ENCODE peak calls at places on chromosome 9, in four cellular contexts. One of them, this sample, is unnamed.

GRCh38 chr9:19896161-19896560 is 107.3 kb upstream of the SLC24A2 start:
- DNase-seq in HepG2: no peak
- DNase-seq in GM12878: no peak
- DNase-seq in K562: no peak
- DNase-seq in this sample: no peak

GRCh38 chr9:118674942-118675341 is 694.3 kb downstream of the BRINP1 start:
- DNase-seq in K562: no peak
- DNase-seq in HepG2: no peak
- DNase-seq in GM12878: no peak
- DNase-seq in this sample: no peak

GRCh38 chr9:98022447-98022846 is 34.1 kb upstream of the NANS start:
- DNase-seq in HepG2: no peak
- DNase-seq in GM12878: no peak
- DNase-seq in K562: no peak
- DNase-seq in this sample: no peak

GRCh38 chr9:95505676-95506437 is 10.9 kb downstream of the PTCH1 start:
- DNase-seq in HepG2: peak; percentile 70
- DNase-seq in GM12878: no peak
- DNase-seq in K562: peak; percentile 82
- DNase-seq in this sample: peak; percentile 66

GRCh38 chr9:86321373-86321772 is 32.8 kb downstream of the TUT7 start:
- DNase-seq in K562: no peak
- DNase-seq in GM12878: no peak
- DNase-seq in HepG2: no peak
- DNase-seq in this sample: no peak

GRCh38 chr9:14424323-14424722 is 110.4 kb upstream of the NFIB start:
- DNase-seq in K562: no peak
- DNase-seq in GM12878: no peak
- DNase-seq in HepG2: no peak
- DNase-seq in this sample: no peak

GRCh38 chr9:35158501-35159280 is 3.1 kb upstream of the UNC13B start:
- DNase-seq in GM12878: no peak
- DNase-seq in K562: no peak
- DNase-seq in HepG2: no peak
- DNase-seq in this sample: no peak

GRCh38 chr9:4891674-4892073 is 93.4 kb upstream of the JAK2 start:
- DNase-seq in GM12878: no peak
- DNase-seq in HepG2: no peak
- DNase-seq in K562: no peak
- DNase-seq in this sample: no peak

GRCh38 chr9:126626117-126627022 is 12.6 kb downstream of the LMX1B start:
- DNase-seq in K562: peak; percentile 30
- DNase-seq in HepG2: no peak
- DNase-seq in GM12878: no peak
- DNase-seq in this sample: peak; percentile 55

GRCh38 chr9:126389958-126390357 is 63.3 kb downstream of the MVB12B start:
- DNase-seq in K562: no peak
- DNase-seq in HepG2: no peak
- DNase-seq in GM12878: no peak
- DNase-seq in this sample: no peak

GRCh38 chr9:100465765-100466164 is 7.2 kb upstream of the TMEFF1 start:
- DNase-seq in HepG2: no peak
- DNase-seq in GM12878: no peak
- DNase-seq in K562: no peak
- DNase-seq in this sample: no peak

GRCh38 chr9:134010310-134010709 is 15.0 kb upstream of the BRD3OS start:
- DNase-seq in GM12878: no peak
- DNase-seq in HepG2: no peak
- DNase-seq in K562: no peak
- DNase-seq in this sample: no peak

GRCh38 chr9:134007571-134007970 is 15.4 kb upstream of the VAV2 start:
- DNase-seq in GM12878: no peak
- DNase-seq in K562: no peak
- DNase-seq in HepG2: no peak
- DNase-seq in this sample: no peak

GRCh38 chr9:134007150-134007549 is 15.0 kb upstream of the VAV2 start:
- DNase-seq in K562: no peak
- DNase-seq in GM12878: no peak
- DNase-seq in HepG2: no peak
- DNase-seq in this sample: no peak

GRCh38 chr9:134011401-134011800 is 13.9 kb upstream of the BRD3OS start:
- DNase-seq in GM12878: no peak
- DNase-seq in HepG2: no peak
- DNase-seq in K562: no peak
- DNase-seq in this sample: no peak

DNA sequence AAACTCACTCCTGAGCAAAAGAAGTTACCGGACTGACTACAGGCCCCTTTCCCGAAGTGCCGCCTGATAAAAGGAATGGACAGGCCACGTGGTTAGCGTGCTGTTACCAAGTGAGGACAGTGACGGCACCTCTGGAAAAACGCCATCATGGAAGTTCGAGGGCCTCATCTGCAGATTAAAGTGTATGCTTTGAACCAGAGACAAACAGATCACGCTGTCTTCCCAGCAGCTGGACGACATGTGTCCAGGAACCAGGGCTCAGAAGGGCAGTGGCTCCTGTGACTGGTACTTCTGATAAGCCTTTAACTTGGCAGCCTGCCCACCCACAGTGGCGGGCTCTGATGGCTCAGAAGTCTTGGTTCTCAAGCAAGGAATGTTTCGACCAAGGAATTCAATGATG is 14.5 kb upstream of the BRD3OS start:
- DNase-seq in GM12878: no peak
- DNase-seq in K562: no peak
- DNase-seq in HepG2: peak; percentile 58
- DNase-seq in this sample: no peak
- TF ChIP-seq NR2C2 in GM12878: no peak
- TF ChIP-seq NR2C2 in K562: no peak
- TF ChIP-seq NR2C2 in HepG2: no peak
- TF ChIP-seq NR2C2 in this sample: no peak

GRCh38 chr9:38035873-38036272 is 33.2 kb downstream of the SHB start:
- DNase-seq in GM12878: no peak
- DNase-seq in HepG2: peak; percentile 66
- DNase-seq in K562: no peak
- DNase-seq in this sample: no peak

GRCh38 chr9:38037981-38038306 is 31.1 kb downstream of the SHB start:
- DNase-seq in GM12878: no peak
- DNase-seq in HepG2: no peak
- DNase-seq in K562: no peak
- DNase-seq in this sample: no peak

GRCh38 chr9:38033956-38034355 is 35.1 kb downstream of the SHB start:
- DNase-seq in K562: no peak
- DNase-seq in GM12878: no peak
- DNase-seq in HepG2: no peak
- DNase-seq in this sample: no peak

GRCh38 chr9:38038307-38039089 is 30.5 kb downstream of the SHB start:
- DNase-seq in HepG2: no peak
- DNase-seq in K562: peak; percentile 79
- DNase-seq in GM12878: no peak
- DNase-seq in this sample: no peak

DNA sequence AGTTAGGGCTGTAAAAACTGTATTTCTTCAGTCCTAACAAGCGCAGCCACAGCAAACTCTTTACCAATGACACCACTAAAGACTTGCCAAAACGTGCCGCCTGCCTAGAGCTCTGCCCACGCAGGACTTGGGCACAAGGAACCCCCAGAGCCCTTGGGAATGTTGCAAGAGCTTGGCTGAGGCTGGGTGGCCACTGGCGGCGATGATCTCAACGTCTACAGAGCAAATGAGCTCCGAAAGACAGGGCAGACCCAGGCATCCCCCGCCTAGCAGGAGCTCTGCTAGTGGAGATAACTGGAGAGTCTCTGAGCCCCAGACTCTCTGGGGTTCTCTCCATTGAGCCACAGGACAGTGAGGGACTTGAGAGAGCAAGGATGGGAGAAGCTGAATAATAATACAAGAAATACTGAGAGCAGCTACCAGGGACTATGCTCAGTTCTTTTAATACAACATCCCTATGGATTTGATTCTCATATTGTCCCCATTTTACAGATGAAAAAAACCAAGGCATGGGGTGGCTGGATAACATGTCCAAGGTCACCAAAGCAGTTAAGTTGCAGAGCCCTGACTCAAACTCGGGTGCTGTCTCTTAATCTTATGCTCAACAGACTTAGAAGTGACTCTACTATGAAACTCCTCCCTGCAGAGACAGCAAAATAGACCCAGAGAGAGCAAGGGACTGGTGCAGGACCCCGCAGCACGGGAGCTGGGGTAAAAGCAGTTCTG is 32.5 kb downstream of the SHB start:
- DNase-seq in GM12878: no peak
- DNase-seq in K562: peak; percentile 50
- DNase-seq in HepG2: no peak
- DNase-seq in this sample: no peak
- TF ChIP-seq CREB1 in GM12878: no peak
- TF ChIP-seq CREB1 in K562: no peak
- TF ChIP-seq CREB1 in HepG2: no peak
- TF ChIP-seq CREB1 in this sample: no peak

DNA sequence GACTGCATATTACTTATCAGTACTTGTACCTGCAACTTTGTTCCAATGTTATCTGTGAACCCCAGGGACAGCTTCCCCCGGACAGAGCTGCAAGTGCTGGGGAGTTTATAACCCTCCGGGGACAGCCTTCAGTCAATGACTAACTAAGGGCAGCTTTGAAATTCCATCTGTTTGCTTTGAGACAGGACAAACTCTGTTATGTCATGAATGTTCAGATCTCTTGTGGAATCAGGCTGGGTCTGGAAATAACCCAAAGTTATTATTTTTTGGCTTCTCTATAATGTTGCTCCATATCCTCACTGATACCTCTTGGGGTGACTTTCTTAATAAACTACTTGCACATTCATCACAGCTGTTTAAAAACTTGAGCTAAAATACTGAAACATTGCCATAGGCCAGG is 617.5 kb upstream of the TLE4 start:
- DNase-seq in GM12878: no peak
- DNase-seq in K562: no peak
- DNase-seq in HepG2: no peak
- DNase-seq in this sample: no peak
- TF ChIP-seq CBFB in GM12878: no peak
- TF ChIP-seq CBFB in K562: no peak
- TF ChIP-seq CBFB in HepG2: no peak
- TF ChIP-seq CBFB in this sample: no peak

GRCh38 chr9:72983512-72984021 is 30.7 kb upstream of the ALDH1A1 start:
- DNase-seq in HepG2: peak; percentile 87
- DNase-seq in K562: no peak
- DNase-seq in GM12878: no peak
- DNase-seq in this sample: no peak

GRCh38 chr9:72984990-72985389 is 32.1 kb upstream of the ALDH1A1 start:
- DNase-seq in K562: no peak
- DNase-seq in HepG2: no peak
- DNase-seq in GM12878: no peak
- DNase-seq in this sample: no peak

GRCh38 chr9:72985746-72986145 is 32.9 kb upstream of the ALDH1A1 start:
- DNase-seq in GM12878: no peak
- DNase-seq in HepG2: no peak
- DNase-seq in K562: no peak
- DNase-seq in this sample: no peak

GRCh38 chr9:72983056-72983455 is 30.2 kb upstream of the ALDH1A1 start:
- DNase-seq in K562: no peak
- DNase-seq in HepG2: peak; percentile 86
- DNase-seq in GM12878: no peak
- DNase-seq in this sample: no peak

GRCh38 chr9:72984150-72984947 is 31.5 kb upstream of the ALDH1A1 start:
- DNase-seq in GM12878: no peak
- DNase-seq in HepG2: no peak
- DNase-seq in K562: no peak
- DNase-seq in this sample: no peak
- TF ChIP-seq NR2C2 in GM12878: no peak
- TF ChIP-seq NR2C2 in HepG2: no peak
- TF ChIP-seq NR2C2 in K562: no peak
- TF ChIP-seq NR2C2 in this sample: no peak

GRCh38 chr9:106146066-106146840 is 451.9 kb downstream of the TMEM38B start:
- DNase-seq in GM12878: no peak
- DNase-seq in K562: no peak
- DNase-seq in HepG2: no peak
- DNase-seq in this sample: no peak
- TF ChIP-seq CREB1 in GM12878: no peak
- TF ChIP-seq CREB1 in K562: no peak
- TF ChIP-seq CREB1 in HepG2: no peak
- TF ChIP-seq CREB1 in this sample: no peak

DNA sequence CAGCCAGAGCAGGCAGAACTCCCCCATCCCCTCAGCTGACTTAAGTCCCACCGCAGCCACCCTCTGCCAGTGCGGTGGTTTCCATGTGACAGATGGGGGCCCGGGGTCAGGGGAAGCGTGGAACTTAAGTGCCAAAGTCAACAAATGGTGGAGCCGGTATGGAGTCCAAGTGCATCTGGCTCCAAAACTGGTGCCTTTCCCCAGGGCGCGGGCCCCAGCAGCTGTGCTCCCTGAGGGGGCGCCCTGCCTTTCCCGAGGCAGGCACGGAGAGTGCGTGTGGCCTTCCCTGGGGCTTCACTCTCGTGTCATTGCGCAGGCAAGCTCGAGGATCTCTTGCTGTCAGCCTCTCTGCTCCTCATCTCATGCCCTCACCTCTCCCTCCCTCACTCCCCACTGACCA is 33.8 kb downstream of the SLC46A2 start:
- DNase-seq in HepG2: no peak
- DNase-seq in K562: no peak
- DNase-seq in GM12878: no peak
- DNase-seq in this sample: no peak
- TF ChIP-seq CBFB in HepG2: no peak
- TF ChIP-seq CBFB in K562: no peak
- TF ChIP-seq CBFB in GM12878: no peak
- TF ChIP-seq CBFB in this sample: no peak

GRCh38 chr9:77131411-77131810 is 45.9 kb upstream of the VPS13A start:
- DNase-seq in HepG2: no peak
- DNase-seq in GM12878: no peak
- DNase-seq in K562: no peak
- DNase-seq in this sample: no peak
- TF ChIP-seq NR2C2 in HepG2: no peak
- TF ChIP-seq NR2C2 in GM12878: no peak
- TF ChIP-seq NR2C2 in K562: no peak
- TF ChIP-seq NR2C2 in this sample: no peak

GRCh38 chr9:96721731-96722429 is 56.0 kb downstream of the ZNF510 start:
- DNase-seq in GM12878: no peak
- DNase-seq in HepG2: peak; percentile 6
- DNase-seq in K562: no peak
- DNase-seq in this sample: no peak

GRCh38 chr9:96720435-96720834 is 57.5 kb downstream of the ZNF510 start:
- DNase-seq in HepG2: no peak
- DNase-seq in K562: no peak
- DNase-seq in GM12878: no peak
- DNase-seq in this sample: no peak

GRCh38 chr9:96721303-96721702 is 56.6 kb downstream of the ZNF510 start:
- DNase-seq in GM12878: no peak
- DNase-seq in K562: no peak
- DNase-seq in HepG2: no peak
- DNase-seq in this sample: no peak

GRCh38 chr9:96725576-96725975 is 52.3 kb downstream of the ZNF510 start:
- DNase-seq in K562: no peak
- DNase-seq in HepG2: no peak
- DNase-seq in GM12878: no peak
- DNase-seq in this sample: no peak

GRCh38 chr9:96719538-96720315 is 58.2 kb downstream of the ZNF510 start:
- DNase-seq in HepG2: no peak
- DNase-seq in K562: no peak
- DNase-seq in GM12878: no peak
- DNase-seq in this sample: peak; percentile 21
- TF ChIP-seq CREB1 in HepG2: no peak
- TF ChIP-seq CREB1 in K562: no peak
- TF ChIP-seq CREB1 in GM12878: no peak
- TF ChIP-seq CREB1 in this sample: no peak

GRCh38 chr9:136750526-136750925 is 2.2 kb upstream of the LCN6 start:
- DNase-seq in GM12878: no peak
- DNase-seq in K562: no peak
- DNase-seq in HepG2: no peak
- DNase-seq in this sample: no peak
- TF ChIP-seq CBFB in GM12878: no peak
- TF ChIP-seq CBFB in K562: no peak
- TF ChIP-seq CBFB in HepG2: no peak
- TF ChIP-seq CBFB in this sample: no peak

This sample was measured in WTC11.